ENCODE peak calls at places on chromosome 9, in five cellular contexts. U, R, P, T and A are unnamed samples. For H3K4me1, the result is how much of the 10 kb centered on the place peaks cover.

GRCh38 chr9:87266697-87267096 is 231.0 kb upstream of the DAPK1 start:
- DNase-seq in U (no peak), R (no peak), P (no peak), T (no peak), A (no peak)

GRCh38 chr9:35754264-35754663 is at the start of gene MSMP:
- DNase-seq in U (no peak), R (no peak), P (no peak), T (no peak), A (no peak)

GRCh38 chr9:131923766-131924165 is 155.9 kb downstream of the MED27 start:
- DNase-seq in U (no peak), R (peak), P (no peak), T (no peak), A (no peak)

GRCh38 chr9:73270967-73271722 is 119.5 kb downstream of the ANXA1 start:
- DNase-seq in U (peak), R (peak), P (peak), T (no peak), A (peak)

GRCh38 chr9:119216891-119217290 is 152.3 kb downstream of the BRINP1 start:
- DNase-seq in U (no peak), R (no peak), P (no peak), T (no peak), A (no peak)

GRCh38 chr9:115944166-115944948 is 209.2 kb upstream of the PAPPA start:
- DNase-seq in U (peak), R (peak), P (peak), T (no peak), A (no peak)

GRCh38 chr9:127779136-127779981 is 893 bp upstream of the SH2D3C start:
- DNase-seq in U (no peak), R (no peak), P (no peak), T (peak), A (no peak)

GRCh38 chr9:91348191-91348790 is 13.4 kb downstream of the AUH start:
- DNase-seq in U (no peak), R (no peak), P (no peak), T (no peak), A (no peak)

GRCh38 chr9:115524467-115525059 is 406.6 kb upstream of the TNC start:
- DNase-seq in U (peak), R (peak), P (peak), T (no peak), A (peak)

GRCh38 chr9:21965401-21965951 is 28.7 kb downstream of the CDKN2A start:
- DNase-seq in U (peak), R (peak), P (no peak), T (no peak), A (no peak)

GRCh38 chr9:76255781-76256455 is 138.3 kb downstream of the RFK start:
- DNase-seq in U (no peak), R (peak), P (peak), T (no peak), A (no peak)

GRCh38 chr9:69549310-69550202 is 122.6 kb downstream of the APBA1 start:
- DNase-seq in U (peak), R (peak), P (peak), T (no peak), A (peak)

GRCh38 chr9:116156621-116157314 is 3.2 kb downstream of the PAPPA start:
- DNase-seq in U (no peak), R (peak), P (peak), T (no peak), A (no peak)

GRCh38 chr9:87862536-87863268 is 20.0 kb upstream of the SPATA31E1 start:
- DNase-seq in U (no peak), R (peak), P (peak), T (no peak), A (no peak)

GRCh38 chr9:21027295-21027694 is 4.1 kb downstream of the HACD4 start:
- DNase-seq in U (no peak), R (peak), P (no peak), T (no peak), A (no peak)

GRCh38 chr9:106859957-106860715 is 2.8 kb upstream of the ZNF462 start:
- DNase-seq in U (no peak), R (no peak), P (peak), T (no peak), A (no peak)

GRCh38 chr9:128884164-128884563 is 2.2 kb downstream of the LRRC8A start:
- DNase-seq in U (no peak), R (no peak), P (no peak), T (no peak), A (no peak)

GRCh38 chr9:14347408-14348224 is 33.7 kb upstream of the NFIB start:
- DNase-seq in U (no peak), R (no peak), P (peak), T (no peak), A (no peak)

GRCh38 chr9:89466451-89467277 is 31.2 kb downstream of the SEMA4D start:
- DNase-seq in U (no peak), R (no peak), P (no peak), T (peak), A (no peak)

GRCh38 chr9:101119206-101119819 is 90.8 kb downstream of the PLPPR1 start:
- DNase-seq in U (peak), R (no peak), P (peak), T (no peak), A (peak)

GRCh38 chr9:70352356-70352755 is 62.1 kb downstream of the KLF9 start:
- DNase-seq in U (no peak), R (peak), P (no peak), T (no peak), A (no peak)

GRCh38 chr9:1909322-1909721 is 105.8 kb upstream of the SMARCA2 start:
- DNase-seq in U (no peak), R (no peak), P (no peak), T (no peak), A (no peak)

GRCh38 chr9:79701651-79702050 is 129.9 kb downstream of the TLE4 start:
- DNase-seq in U (no peak), R (no peak), P (no peak), T (no peak), A (no peak)

GRCh38 chr9:557601-558201 is 283.8 kb upstream of the DMRT1 start:
- DNase-seq in U (peak), R (no peak), P (peak), T (no peak), A (no peak)

GRCh38 chr9:8750639-8751041 is 951.1 kb upstream of the DMAC1 start:
- DNase-seq in U (no peak), R (no peak), P (no peak), T (no peak), A (no peak)

GRCh38 chr9:93112116-93112863 is 16.3 kb downstream of the CARD19 start:
- DNase-seq in U (peak), R (no peak), P (no peak), T (no peak), A (no peak)

GRCh38 chr9:125931211-125931610 is 184.0 kb downstream of the PBX3 start:
- DNase-seq in U (no peak), R (no peak), P (no peak), T (no peak), A (no peak)

GRCh38 chr9:121725008-121725795 is 73.8 kb downstream of the DAB2IP start:
- DNase-seq in U (no peak), R (peak), P (no peak), T (no peak), A (no peak)

GRCh38 chr9:136110082-136111061 is 8.3 kb downstream of the TMEM250 start:
- DNase-seq in U (no peak), R (peak), P (no peak), T (no peak), A (peak)

GRCh38 chr9:16816006-16816405 is 54.5 kb downstream of the BNC2 start:
- DNase-seq in U (no peak), R (no peak), P (no peak), T (no peak), A (no peak)

GRCh38 chr9:128495804-128496417 is 8.6 kb upstream of the GLE1 start:
- DNase-seq in U (peak), R (no peak), P (peak), T (no peak), A (no peak)

GRCh38 chr9:90559075-90560073 is 83.2 kb downstream of the DIRAS2 start:
- DNase-seq in U (no peak), R (no peak), P (no peak), T (no peak), A (no peak)

GRCh38 chr9:14690986-14691730 is 2.1 kb downstream of the ZDHHC21 start:
- DNase-seq in U (no peak), R (no peak), P (no peak), T (no peak), A (no peak)

GRCh38 chr9:120755827-120756434 is 37.3 kb downstream of the FBXW2 start:
- DNase-seq in U (peak), R (peak), P (peak), T (peak), A (peak)

GRCh38 chr9:120486347-120486746 is 93.6 kb downstream of the CDK5RAP2 start:
- DNase-seq in U (no peak), R (no peak), P (no peak), T (no peak), A (no peak)

GRCh38 chr9:127187231-127187956 is 65.0 kb upstream of the ANGPTL2 start:
- DNase-seq in U (peak), R (peak), P (peak), T (no peak), A (peak)

GRCh38 chr9:27654629-27655285 is 81.5 kb upstream of the C9orf72 start:
- DNase-seq in U (no peak), R (no peak), P (no peak), T (no peak), A (no peak)

GRCh38 chr9:119088002-119088401 is 281.2 kb downstream of the BRINP1 start:
- DNase-seq in U (no peak), R (no peak), P (no peak), T (no peak), A (no peak)

DNA sequence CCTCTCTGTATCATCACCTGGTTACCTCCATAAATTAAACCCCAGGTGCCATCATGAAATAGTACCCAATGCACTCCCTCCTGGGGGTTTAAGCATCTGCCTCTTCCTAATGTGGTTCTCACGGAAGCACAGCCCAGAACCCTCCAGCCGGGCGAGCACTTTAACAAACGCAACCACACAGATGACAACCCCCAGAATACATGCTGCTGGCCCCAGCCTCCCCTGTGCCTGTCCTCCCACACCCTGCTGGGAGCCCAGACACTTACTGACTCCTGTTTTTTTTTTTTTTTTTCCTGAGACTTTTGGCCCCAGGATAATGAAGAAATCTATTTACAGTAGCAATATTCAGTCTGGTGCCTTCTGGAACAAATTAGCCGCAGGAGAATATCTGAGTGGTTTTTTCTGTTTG is 50.0 kb upstream of the COL5A1 start:
- DNase-seq in U (no peak), R (no peak), P (no peak), T (no peak), A (no peak)
- H3K27ac ChIP-seq in U (no peak), R (no peak), P (peak), T (no peak), A (no peak)

GRCh38 chr9:109478665-109479380 is 19.3 kb downstream of the PTPN3 start:
- DNase-seq in U (peak), R (no peak), P (no peak), T (no peak), A (no peak)
- TF ChIP-seq BHLHE40 in U (no peak), R (no peak), P (no peak), T (no peak), A (no peak)

GRCh38 chr9:137278061-137278912 is 761 bp downstream of the TOR4A start:
- DNase-seq in U (no peak), R (no peak), P (no peak), T (no peak), A (peak)
- H3K4me1 ChIP-seq in U (under half), R (under half), P (under half), T (under half), A (under half)

DNA sequence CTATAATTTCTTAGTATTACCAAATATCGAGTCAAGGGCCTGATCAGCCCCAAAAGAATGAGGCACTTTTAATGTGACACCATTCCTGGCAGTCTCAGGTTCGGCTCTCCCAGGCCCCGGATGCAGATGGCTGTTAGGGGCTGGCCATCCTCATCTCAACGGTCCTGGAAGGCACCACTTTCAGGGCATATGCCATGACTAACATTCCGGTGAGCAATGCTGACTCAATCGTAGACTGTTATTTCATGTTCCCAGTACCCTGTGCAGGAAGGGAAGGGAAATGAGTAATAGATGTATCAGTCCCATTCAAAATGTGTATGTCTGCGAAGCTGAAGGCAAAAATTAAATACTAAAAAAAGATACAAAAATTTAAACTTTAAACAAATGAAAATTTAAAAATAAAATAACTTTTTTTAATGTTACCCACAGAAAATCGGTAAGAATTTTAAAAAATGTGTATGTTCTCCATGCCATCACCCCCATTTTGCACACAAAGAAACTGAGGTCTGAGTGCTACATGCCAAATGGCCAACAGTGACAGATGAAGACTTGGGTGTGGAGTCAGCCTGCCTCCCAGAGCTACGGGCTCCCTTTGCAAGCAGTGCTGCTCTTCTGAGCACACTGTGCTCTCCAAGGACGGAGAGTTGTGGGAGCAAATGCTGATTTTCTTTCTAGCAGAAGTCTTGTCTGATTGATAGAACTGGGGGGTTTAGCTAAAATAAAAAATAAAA is 79.0 kb downstream of the GLDC start:
- DNase-seq in U (no peak), R (peak), P (peak), T (no peak), A (no peak)
- H3K27ac ChIP-seq in U (no peak), R (peak), P (peak), T (no peak), A (no peak)

GRCh38 chr9:114232091-114232440 is 76.7 kb downstream of the COL27A1 start:
- DNase-seq in U (no peak), R (no peak), P (no peak), T (no peak), A (no peak)

GRCh38 chr9:114230068-114230467 is 74.7 kb downstream of the COL27A1 start:
- DNase-seq in U (no peak), R (no peak), P (no peak), T (no peak), A (no peak)

GRCh38 chr9:114233806-114234205 is 78.5 kb downstream of the COL27A1 start:
- DNase-seq in U (no peak), R (no peak), P (no peak), T (no peak), A (no peak)

GRCh38 chr9:114229236-114229635 is 73.9 kb downstream of the COL27A1 start:
- DNase-seq in U (no peak), R (no peak), P (no peak), T (no peak), A (no peak)

DNA sequence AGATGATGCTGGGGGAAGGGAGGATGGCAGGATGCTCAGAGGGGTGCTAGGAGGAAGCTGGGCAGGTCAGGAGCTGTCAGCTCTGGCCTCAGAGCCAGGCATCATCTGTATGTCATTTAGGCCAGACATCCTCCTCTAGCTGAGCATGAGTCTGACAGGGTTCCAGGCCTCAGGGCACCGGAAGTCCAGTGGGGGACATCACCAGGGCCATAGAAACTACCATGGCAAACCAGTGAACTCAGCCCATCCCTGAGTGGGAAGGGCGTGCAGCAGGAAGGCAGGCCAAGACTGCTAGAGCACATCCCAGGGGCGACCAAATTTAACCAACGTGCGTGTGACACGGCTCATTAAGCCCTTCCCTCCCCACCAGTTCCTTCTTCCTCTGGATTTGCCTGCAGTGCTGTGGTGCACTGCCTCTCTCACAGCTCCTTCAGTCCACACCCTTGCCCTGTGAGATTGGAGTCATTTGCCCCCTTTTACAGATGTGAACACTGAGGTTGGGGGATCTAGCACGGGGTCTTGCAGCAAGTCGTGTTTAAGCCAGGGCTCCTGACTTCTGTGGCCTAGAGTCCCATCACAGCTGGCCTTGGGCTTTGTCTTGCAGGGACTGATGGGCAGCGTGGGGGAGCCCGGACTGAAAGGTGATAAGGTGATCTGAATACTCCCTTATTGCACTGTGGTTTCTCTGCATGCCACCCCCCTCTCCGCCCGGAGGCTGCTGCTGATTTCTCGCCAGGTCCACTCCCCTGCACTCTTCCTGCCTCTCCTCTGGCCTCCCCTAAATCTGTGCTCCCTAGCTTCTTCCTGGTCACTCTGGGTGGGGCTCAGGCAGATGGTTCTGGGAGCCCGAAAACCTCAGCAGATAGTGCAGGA is 76.1 kb downstream of the COL27A1 start:
- DNase-seq in U (no peak), R (no peak), P (no peak), T (no peak), A (no peak)
- TF ChIP-seq BHLHE40 in U (no peak), R (no peak), P (no peak), T (no peak), A (no peak)

GRCh38 chr9:84935528-84936117 is 266.1 kb downstream of the NTRK2 start:
- DNase-seq in U (no peak), R (no peak), P (no peak), T (no peak), A (no peak)

GRCh38 chr9:84937086-84937670 is 267.6 kb downstream of the NTRK2 start:
- DNase-seq in U (no peak), R (no peak), P (no peak), T (no peak), A (no peak)

GRCh38 chr9:84941812-84942211 is 272.3 kb downstream of the NTRK2 start:
- DNase-seq in U (no peak), R (no peak), P (no peak), T (no peak), A (no peak)

GRCh38 chr9:84940294-84940693 is 270.8 kb downstream of the NTRK2 start:
- DNase-seq in U (no peak), R (no peak), P (no peak), T (no peak), A (no peak)

DNA sequence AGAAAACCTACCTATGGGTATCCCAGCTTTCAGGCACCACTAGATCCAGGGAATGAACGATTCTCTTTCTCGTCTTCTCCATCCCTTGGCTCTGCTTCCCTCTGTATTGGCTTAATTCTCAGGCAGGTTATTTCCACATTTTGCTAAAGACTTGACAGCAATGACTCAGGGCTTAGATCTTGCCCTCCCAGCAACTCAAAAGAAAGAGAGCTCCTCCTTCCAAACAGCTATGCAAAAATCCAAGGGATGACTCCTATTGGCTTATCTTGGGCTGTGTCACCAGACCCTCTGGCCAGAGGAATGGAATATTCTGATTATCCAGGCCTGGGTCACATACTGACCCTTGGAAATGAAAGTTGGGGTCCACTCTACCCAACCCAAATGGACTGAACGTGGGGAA is 270.2 kb downstream of the NTRK2 start:
- DNase-seq in U (no peak), R (no peak), P (no peak), T (no peak), A (no peak)
- H3K4me1 ChIP-seq in U (under half), R (under half), P (under half), T (under half), A (under half)

GRCh38 chr9:84858373-84858772 is 188.8 kb downstream of the NTRK2 start:
- DNase-seq in U (no peak), R (no peak), P (no peak), T (no peak), A (no peak)
- H3K27ac ChIP-seq in U (no peak), R (no peak), P (no peak), T (no peak), A (no peak)

GRCh38 chr9:4035809-4036208 is 264.1 kb downstream of the GLIS3 start:
- DNase-seq in U (no peak), R (no peak), P (no peak), T (no peak), A (no peak)

GRCh38 chr9:4042966-4043365 is 256.9 kb downstream of the GLIS3 start:
- DNase-seq in U (no peak), R (no peak), P (no peak), T (no peak), A (no peak)

GRCh38 chr9:4034404-4034803 is 265.5 kb downstream of the GLIS3 start:
- DNase-seq in U (no peak), R (no peak), P (no peak), T (no peak), A (no peak)

DNA sequence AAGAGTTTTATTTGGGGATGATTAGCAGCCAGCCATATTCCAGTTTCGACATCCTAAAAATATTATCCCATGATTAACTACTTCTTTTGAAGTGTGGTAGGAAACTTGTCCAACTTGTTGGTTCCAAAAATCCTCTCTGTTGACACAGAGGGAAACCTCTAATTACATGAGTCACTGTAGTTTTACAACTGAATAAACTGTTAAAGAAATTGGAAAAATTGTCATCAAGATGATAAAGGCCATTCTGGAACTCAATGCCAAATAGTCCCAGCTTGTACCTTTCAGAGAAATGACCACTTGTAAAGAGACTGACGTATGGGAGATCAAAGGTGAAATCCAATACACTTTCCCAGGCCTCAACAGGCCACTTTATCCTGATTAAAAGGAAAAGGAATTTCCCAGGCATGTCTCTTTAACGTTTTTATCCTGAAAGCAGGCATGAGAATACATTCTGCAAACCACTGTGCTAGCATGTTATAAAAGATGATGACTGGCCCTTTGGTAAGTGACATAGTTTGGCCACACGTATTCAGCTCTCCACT is 261.6 kb downstream of the GLIS3 start:
- DNase-seq in U (no peak), R (peak), P (no peak), T (no peak), A (no peak)
- TF ChIP-seq BHLHE40 in U (no peak), R (no peak), P (no peak), T (no peak), A (no peak)